ENCODE peak calls at places on chromosomes 3 and 15, in five cellular contexts. F, E, L, K and H are unnamed samples.

GRCh38 chr3:182973047-182973446 is 7.3 kb downstream of the DCUN1D1 start:
- DNase-seq in F (no peak), E (no peak), K (no peak), L (peak), H (no peak)

GRCh38 chr3:37214076-37214475 is 39.7 kb upstream of the LRRFIP2 start:
- DNase-seq in K (no peak), F (no peak), L (no peak), E (no peak), H (no peak)

GRCh38 chr3:55984631-55985030 is 483.6 kb downstream of the ERC2 start:
- DNase-seq in E (no peak), K (peak), F (no peak), L (no peak), H (no peak)

GRCh38 chr15:77749236-77749997 is 116.7 kb upstream of the LINGO1 start:
- DNase-seq in F (no peak), L (no peak), E (no peak), K (no peak), H (no peak)

GRCh38 chr15:64749999-64750657 is 25.3 kb downstream of the RBPMS2 start:
- DNase-seq in K (peak), E (no peak), L (peak), F (no peak), H (no peak)

GRCh38 chr3:26622634-26623408 is at the start of gene LRRC3B:
- DNase-seq in L (no peak), K (no peak), E (no peak), F (no peak), H (no peak)

GRCh38 chr3:184563569-184563925 is 2.0 kb downstream of the EPHB3 start:
- DNase-seq in E (no peak), L (no peak), K (no peak), F (no peak), H (no peak)

GRCh38 chr15:88613074-88613944 is 7.8 kb upstream of the AEN start:
- DNase-seq in K (peak), L (no peak), F (no peak), E (no peak), H (no peak)

GRCh38 chr15:47609693-47610092 is 107.6 kb upstream of the SEMA6D start:
- DNase-seq in F (no peak), K (no peak), L (no peak), E (no peak), H (no peak)

GRCh38 chr3:110414851-110415250 is 656.8 kb upstream of the NECTIN3 start:
- DNase-seq in L (peak), K (peak), F (no peak), E (no peak), H (no peak)

GRCh38 chr3:191695815-191696153 is 234.8 kb downstream of the PYDC2 start:
- DNase-seq in K (no peak), E (no peak), F (no peak), L (no peak), H (no peak)

GRCh38 chr15:69648775-69649735 is 196.4 kb downstream of the RPLP1 start:
- DNase-seq in E (no peak), L (no peak), K (no peak), F (no peak), H (no peak)

GRCh38 chr3:61890167-61890566 is 328.8 kb downstream of the PTPRG start:
- DNase-seq in K (no peak), E (no peak), F (no peak), L (no peak), H (no peak)

GRCh38 chr3:170802164-170803151 is 67.5 kb downstream of the RPL22L1 start:
- DNase-seq in F (no peak), E (no peak), K (peak), L (peak), H (no peak)

GRCh38 chr15:85003593-85004312 is 22.1 kb downstream of the PDE8A start:
- DNase-seq in E (no peak), L (no peak), F (no peak), K (no peak), H (no peak)

GRCh38 chr3:94234177-94234788 is 171.4 kb downstream of the NSUN3 start:
- DNase-seq in F (no peak), L (peak), K (peak), E (peak), H (peak)
- TF ChIP-seq CTCF in F (peak), L (peak), K (peak), E (peak), H (peak)

DNA sequence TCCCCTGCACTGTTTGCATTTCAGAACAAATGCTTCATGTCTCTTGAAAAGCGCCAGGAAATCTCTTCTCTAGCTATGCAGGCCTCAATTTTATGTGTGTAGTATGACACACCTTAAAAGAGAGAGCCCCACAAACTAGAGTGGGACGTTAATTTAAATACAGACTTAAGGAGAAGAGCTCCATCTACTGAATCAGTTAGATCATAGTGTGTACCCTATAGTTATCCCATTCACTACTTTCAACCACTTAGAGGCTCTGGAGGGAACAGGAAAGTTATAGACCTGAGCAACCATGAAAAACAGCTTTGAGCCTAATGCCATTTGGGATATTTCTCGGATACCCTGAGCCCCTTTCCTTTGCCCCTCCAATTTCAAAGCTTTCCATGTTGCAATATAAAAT is 153.7 kb downstream of the TIGIT start:
- DNase-seq in K (no peak), L (peak), E (no peak), F (no peak), H (no peak)
- TF ChIP-seq CTCF in K (peak), L (no peak), E (no peak), F (peak), H (no peak)

GRCh38 chr15:41994772-41995475 is 22.6 kb upstream of the EHD4 start:
- DNase-seq in K (no peak), L (no peak), E (no peak), F (no peak), H (no peak)
- TF ChIP-seq CTCF in K (no peak), L (no peak), E (no peak), F (no peak), H (no peak)

DNA sequence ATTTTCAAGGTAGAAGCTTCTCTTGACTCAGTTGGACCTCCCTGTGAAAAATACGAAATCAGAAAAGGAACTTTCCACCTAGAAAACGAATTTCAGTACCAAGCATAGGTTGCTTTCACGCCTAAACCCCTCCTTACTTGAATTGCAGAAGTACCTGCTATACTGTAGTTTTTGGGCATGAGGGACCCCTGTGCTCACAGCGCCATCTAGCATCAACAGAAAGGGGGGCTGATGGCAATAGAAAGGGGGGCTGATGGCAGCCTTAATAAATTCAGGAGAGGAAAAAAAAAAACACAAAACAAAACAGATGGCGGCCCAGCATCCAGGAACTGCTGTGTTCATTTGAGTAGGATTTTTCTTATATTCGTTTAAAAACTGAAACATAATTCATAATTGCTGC is 96.7 kb downstream of the NPAP1 start:
- DNase-seq in K (no peak), E (no peak), L (no peak), F (no peak), H (no peak)
- TF ChIP-seq CTCF in K (no peak), E (no peak), L (no peak), F (no peak), H (no peak)

GRCh38 chr15:71785996-71786395 is 24.4 kb upstream of the NR2E3 start:
- DNase-seq in K (no peak), F (no peak), E (no peak), L (no peak), H (no peak)
- TF ChIP-seq CTCF in K (no peak), F (no peak), E (no peak), L (no peak), H (no peak)

DNA sequence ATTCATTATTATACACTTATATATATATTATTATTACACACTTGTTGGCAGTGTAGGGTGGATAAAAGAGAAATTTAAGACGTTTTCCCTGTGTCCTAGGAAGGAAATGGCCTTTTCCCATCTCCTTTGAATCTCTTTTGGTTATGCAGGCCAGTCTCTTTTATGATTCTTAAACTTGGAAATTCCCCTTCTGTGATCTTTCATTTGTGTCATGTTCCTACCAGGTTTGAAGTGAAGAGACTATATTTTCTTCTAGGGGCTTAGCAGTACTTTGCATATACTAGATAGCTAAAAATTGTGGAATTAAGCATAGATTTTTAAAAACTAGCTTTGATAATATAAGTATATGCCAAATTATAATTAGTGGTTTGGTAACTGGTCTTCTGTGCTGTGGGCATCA is 58.5 kb downstream of the BBX start:
- DNase-seq in F (no peak), K (no peak), E (no peak), L (no peak), H (no peak)
- TF ChIP-seq CTCF in F (no peak), K (no peak), E (no peak), L (no peak), H (no peak)